ENCODE peak calls at places on chromosomes 5 and 9, in six cellular contexts. X is MG63, V is H9, B is stomach, A is bronchial epithelial cell, G is BJ. E is an unnamed sample.

GRCh38 chr5:115843444-115844130 is 1.9 kb downstream of the AP3S1 start:
- DNase-seq in X (no peak), V (no peak), B (no peak), A (no peak), G (no peak), E (no peak)

GRCh38 chr9:129320575-129321311 is 142.7 kb upstream of the IER5L start:
- DNase-seq in X (no peak), V (peak; percentile 64), B (peak; percentile 79), A (peak; percentile 65), G (peak; percentile 72), E (peak; percentile 82)

GRCh38 chr9:22079873-22080341 is 70.8 kb upstream of the CDKN2B start:
- DNase-seq in X (no peak), V (no peak), B (no peak), A (peak; percentile 80), G (no peak), E (no peak)

GRCh38 chr9:97565262-97565661 is 63.8 kb downstream of the TMOD1 start:
- DNase-seq in X (no peak), V (peak; percentile 10), B (no peak), A (no peak), G (no peak), E (peak; percentile 22)

GRCh38 chr9:18359335-18359734 is 114.6 kb upstream of the ADAMTSL1 start:
- DNase-seq in X (no peak), V (no peak), B (no peak), A (peak; percentile 31), G (peak; percentile 51), E (no peak)

GRCh38 chr5:34656001-34656699 is at the start of gene RAI14:
- DNase-seq in X (peak; percentile 94), V (peak; percentile 84), B (peak; percentile 83), A (peak; percentile 55), G (peak; percentile 33), E (peak; percentile 93)

GRCh38 chr5:176644878-176645670 is 2.2 kb upstream of the TSPAN17 start:
- DNase-seq in X (no peak), V (no peak), B (no peak), A (no peak), G (no peak), E (no peak)

GRCh38 chr5:15566306-15566705 is 66.3 kb downstream of the FBXL7 start:
- DNase-seq in X (no peak), V (no peak), B (no peak), A (no peak), G (no peak), E (no peak)

GRCh38 chr9:72925126-72925810 is 27.6 kb downstream of the ALDH1A1 start:
- DNase-seq in X (no peak), V (no peak), B (no peak), A (peak; percentile 75), G (no peak), E (no peak)

GRCh38 chr5:54693936-54694510 is 176.5 kb downstream of the SNX18 start:
- DNase-seq in X (no peak), V (no peak), B (no peak), A (no peak), G (no peak), E (no peak)

GRCh38 chr5:38036765-38037164 is 196.9 kb upstream of the GDNF start:
- DNase-seq in X (no peak), V (no peak), B (no peak), A (no peak), G (no peak), E (no peak)

GRCh38 chr5:38039091-38039490 is 199.2 kb upstream of the GDNF start:
- DNase-seq in X (no peak), V (no peak), B (no peak), A (no peak), G (no peak), E (no peak)

GRCh38 chr5:38045446-38045845 is 205.6 kb upstream of the GDNF start:
- DNase-seq in X (no peak), V (no peak), B (no peak), A (no peak), G (no peak), E (no peak)

GRCh38 chr5:38039826-38040225 is 200.0 kb upstream of the GDNF start:
- DNase-seq in X (no peak), V (no peak), B (no peak), A (peak; percentile 4), G (no peak), E (no peak)
- H3K27me3 ChIP-seq in X (peaks cover 6% of the 10 kb centered on the region), V (no peaks in the 10 kb centered on the region), B (no peaks in the 10 kb centered on the region), A (no peaks in the 10 kb centered on the region), G (peaks cover 2% of the 10 kb centered on the region), E (no peaks in the 10 kb centered on the region)

GRCh38 chr9:124453586-124454191 is 3.4 kb downstream of the ADGRD2 start:
- DNase-seq in X (no peak), V (peak; percentile 88), B (no peak), A (no peak), G (no peak), E (peak; percentile 56)
- H3K27me3 ChIP-seq in X (no peaks in the 10 kb centered on the region), V (peaks cover 12% of the 10 kb centered on the region), B (peaks cover 54% of the 10 kb centered on the region), A (no peaks in the 10 kb centered on the region), G (peaks cover 27% of the 10 kb centered on the region), E (peaks cover 50% of the 10 kb centered on the region)

GRCh38 chr5:133420440-133421301 is 191.7 kb downstream of the FSTL4 start:
- DNase-seq in X (no peak), V (no peak), B (no peak), A (no peak), G (no peak), E (no peak)
- H3K27me3 ChIP-seq in X (peaks cover 15% of the 10 kb centered on the region), V (no peaks in the 10 kb centered on the region), B (no peaks in the 10 kb centered on the region), A (no peaks in the 10 kb centered on the region), G (no peaks in the 10 kb centered on the region), E (no peaks in the 10 kb centered on the region)

GRCh38 chr5:181054871-181055494 is 14.9 kb downstream of the BTNL9 start:
- DNase-seq in X (no peak), V (no peak), B (no peak), A (no peak), G (no peak), E (no peak)
- H3K27me3 ChIP-seq in X (peaks cover 66% of the 10 kb centered on the region), V (peaks cover 65% of the 10 kb centered on the region), B (peaks cover 85% of the 10 kb centered on the region), A (peaks cover 30% of the 10 kb centered on the region), G (peaks cover 37% of the 10 kb centered on the region), E (peaks cover 93% of the 10 kb centered on the region)

GRCh38 chr5:123091258-123091987 is 2.4 kb downstream of the PRDM6 start:
- DNase-seq in X (no peak), V (no peak), B (no peak), A (peak; percentile 10), G (no peak), E (no peak)
- H3K27me3 ChIP-seq in X (peaks cover 59% of the 10 kb centered on the region), V (peaks cover 78% of the 10 kb centered on the region), B (peaks cover 92% of the 10 kb centered on the region), A (peaks cover 73% of the 10 kb centered on the region), G (peaks cover 63% of the 10 kb centered on the region), E (peaks cover 91% of the 10 kb centered on the region)

DNA sequence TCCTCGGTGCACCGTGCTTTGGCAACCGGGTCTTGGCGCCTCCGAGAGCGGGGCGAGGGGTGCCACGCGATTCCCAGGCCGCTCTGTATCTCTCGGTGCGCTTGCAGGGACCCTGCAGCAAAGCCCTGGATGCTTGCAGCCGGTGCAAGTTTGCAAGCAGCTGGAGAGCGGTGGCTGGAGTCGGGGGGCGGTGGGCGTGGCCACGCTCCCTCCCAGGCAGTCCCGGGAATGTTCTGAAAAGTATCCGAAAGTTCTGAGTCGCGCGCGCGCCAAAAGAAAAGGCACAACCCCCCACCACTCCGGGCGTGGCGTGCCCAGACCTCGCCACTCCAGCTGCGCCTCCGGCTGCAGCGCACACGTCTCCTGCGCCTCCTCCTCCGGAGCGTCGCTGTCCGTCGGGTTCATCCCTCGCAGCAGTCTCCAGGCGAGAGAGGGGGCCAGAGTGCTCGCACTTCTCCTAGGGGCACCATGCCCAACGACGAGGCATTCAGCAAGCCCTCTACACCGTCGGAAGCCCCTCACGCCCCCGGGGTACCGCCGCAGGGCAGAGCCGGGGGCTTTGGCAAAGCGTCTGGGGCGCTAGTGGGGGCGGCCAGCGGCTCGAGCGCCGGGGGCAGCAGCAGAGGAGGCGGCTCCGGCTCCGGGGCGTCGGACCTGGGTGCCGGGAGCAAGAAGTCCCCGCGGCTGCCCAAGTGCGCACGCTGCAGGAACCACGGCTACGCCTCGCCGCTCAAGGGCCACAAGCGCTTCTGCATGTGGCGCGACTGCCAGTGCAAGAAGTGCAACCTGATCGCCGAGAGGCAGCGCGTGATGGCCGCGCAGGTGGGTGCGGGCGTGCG is at the start of gene DMRT1:
- DNase-seq in X (peak; percentile 12), V (peak; percentile 68), B (no peak), A (no peak), G (no peak), E (peak; percentile 67)
- H3K27me3 ChIP-seq in X (peaks cover 33% of the 10 kb centered on the region), V (peaks cover 74% of the 10 kb centered on the region), B (peaks cover 45% of the 10 kb centered on the region), A (peaks cover 23% of the 10 kb centered on the region), G (peaks cover 8% of the 10 kb centered on the region), E (peaks cover 61% of the 10 kb centered on the region)

DNA sequence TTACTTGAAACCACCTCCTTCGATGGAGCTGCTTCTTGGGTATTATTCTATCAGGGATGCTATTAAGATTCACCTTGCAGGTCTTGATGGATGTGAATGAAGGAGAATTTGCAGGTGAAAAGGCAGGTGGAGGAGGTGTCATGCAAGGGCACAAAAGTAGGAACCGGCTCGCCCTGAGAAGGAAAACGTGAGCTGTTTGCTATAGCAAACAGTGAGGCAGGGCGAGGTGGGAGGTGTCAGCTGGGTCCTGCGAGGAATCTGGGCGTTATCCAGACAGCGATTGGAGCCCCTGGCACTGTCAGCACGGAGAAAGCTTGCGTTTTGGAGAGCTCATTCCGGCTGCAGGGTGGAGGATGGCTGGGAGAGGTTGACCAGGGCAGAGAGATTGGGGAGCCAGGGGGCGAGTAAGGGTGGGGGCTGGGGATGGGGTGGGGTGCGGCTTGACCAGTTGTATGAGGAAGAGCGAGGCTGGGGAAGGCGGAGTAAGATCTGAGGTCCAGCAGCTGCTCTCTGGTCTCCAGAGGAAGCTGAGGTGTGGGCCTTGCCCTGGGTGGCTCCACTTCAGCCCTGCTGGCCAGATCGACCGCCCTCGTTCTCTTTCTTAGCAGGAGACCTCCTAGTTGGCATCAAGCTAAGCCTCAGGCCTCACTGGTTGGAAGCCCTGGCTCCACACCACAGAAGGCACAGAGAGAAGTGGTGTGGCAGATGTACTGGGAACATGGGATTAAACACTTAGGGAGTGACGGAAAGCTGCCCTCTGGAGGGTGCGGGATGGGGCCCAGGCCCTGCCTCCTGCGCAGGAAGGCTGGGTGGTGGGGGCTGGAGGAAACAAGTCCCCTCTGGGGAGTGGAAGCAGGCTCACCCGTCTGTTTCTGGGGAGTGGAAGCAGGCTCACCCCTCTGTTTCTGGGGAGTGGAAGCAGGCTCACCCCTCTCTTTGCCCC is 54.7 kb upstream of the NEURL1B start:
- DNase-seq in X (no peak), V (peak; percentile 70), B (peak; percentile 35), A (no peak), G (no peak), E (peak; percentile 48)
- H3K27me3 ChIP-seq in X (peaks cover 13% of the 10 kb centered on the region), V (no peaks in the 10 kb centered on the region), B (no peaks in the 10 kb centered on the region), A (peaks cover 6% of the 10 kb centered on the region), G (peaks cover 30% of the 10 kb centered on the region), E (no peaks in the 10 kb centered on the region)

GRCh38 chr5:1203968-1204692 is 2.7 kb downstream of the SLC6A19 start:
- DNase-seq in X (no peak), V (no peak), B (no peak), A (no peak), G (no peak), E (no peak)
- H3K27me3 ChIP-seq in X (peaks cover 16% of the 10 kb centered on the region), V (no peaks in the 10 kb centered on the region), B (no peaks in the 10 kb centered on the region), A (no peaks in the 10 kb centered on the region), G (peaks cover 1% of the 10 kb centered on the region), E (no peaks in the 10 kb centered on the region)